ENCODE peak calls at places on chromosomes 12 and 14, in five cellular contexts. T is cardiac fibroblast; A is A549; C is CD8-positive, alpha-beta T cell; O is substantia nigra. H is an unnamed sample.

GRCh38 chr14:23284654-23285529 is 1.0 kb downstream of the HOMEZ start:
- DNase-seq in A (no peak), C (no peak), T (peak), O (no peak), H (no peak)

GRCh38 chr12:121085842-121086353 is 46.8 kb upstream of the P2RX7 start:
- DNase-seq in O (no peak), T (no peak), C (no peak), A (no peak), H (no peak)

GRCh38 chr14:77761205-77761931 is 412 bp upstream of the SNW1 start:
- DNase-seq in T (peak), A (peak), O (no peak), C (no peak), H (peak)

GRCh38 chr12:104571328-104571727 is 114.6 kb downstream of the CHST11 start:
- DNase-seq in O (no peak), C (no peak), A (no peak), T (no peak), H (no peak)

GRCh38 chr12:128021561-128021960 is 245.4 kb upstream of the TMEM132C start:
- DNase-seq in A (no peak), C (no peak), O (no peak), T (no peak), H (no peak)

GRCh38 chr12:89185889-89186288 is 166.4 kb downstream of the DUSP6 start:
- DNase-seq in T (peak), A (peak), C (no peak), O (no peak), H (no peak)

GRCh38 chr12:6358886-6359285 is 16.5 kb downstream of the SCNN1A start:
- DNase-seq in O (no peak), T (no peak), C (no peak), A (no peak), H (no peak)

GRCh38 chr14:101772770-101773169 is 11.3 kb downstream of the PPP2R5C start:
- DNase-seq in C (no peak), A (no peak), O (no peak), T (no peak), H (no peak)

GRCh38 chr14:40221428-40221827 is 789.2 kb upstream of the FBXO33 start:
- DNase-seq in O (no peak), A (no peak), T (no peak), C (no peak), H (no peak)

GRCh38 chr12:89883630-89884364 is 175.2 kb upstream of the ATP2B1 start:
- DNase-seq in O (no peak), A (no peak), C (no peak), T (peak), H (no peak)

GRCh38 chr12:53213348-53213747 is 6.3 kb upstream of the ITGB7 start:
- DNase-seq in A (peak), O (peak), T (peak), C (peak), H (peak)

GRCh38 chr12:103012884-103013283 is 55.4 kb downstream of the ASCL1 start:
- DNase-seq in O (peak), T (no peak), A (no peak), C (no peak), H (no peak)